ENCODE peak calls at places on chromosomes 11 and 22, in four cellular contexts. One of them, this sample, is unnamed.

GRCh38 chr11:66727282-66727882 is 1.6 kb downstream of the SPTBN2 start:
- DNase-seq in brain microvascular endothelial cell: peak
- DNase-seq in tibial nerve: no peak
- DNase-seq in A549: peak
- DNase-seq in this sample: no peak

GRCh38 chr11:35714882-35715612 is 52.5 kb downstream of the TRIM44 start:
- DNase-seq in A549: no peak
- DNase-seq in tibial nerve: no peak
- DNase-seq in brain microvascular endothelial cell: peak
- DNase-seq in this sample: no peak

GRCh38 chr11:17389205-17389956 is 922 bp upstream of the KCNJ11 start:
- DNase-seq in brain microvascular endothelial cell: no peak
- DNase-seq in tibial nerve: peak
- DNase-seq in A549: peak
- DNase-seq in this sample: peak

GRCh38 chr11:77073328-77074001 is 6.7 kb downstream of the CAPN5 start:
- DNase-seq in brain microvascular endothelial cell: peak
- DNase-seq in tibial nerve: peak
- DNase-seq in A549: peak
- DNase-seq in this sample: no peak

GRCh38 chr22:35400335-35400680 is 368 bp downstream of the MCM5 start:
- DNase-seq in brain microvascular endothelial cell: no peak
- DNase-seq in tibial nerve: no peak
- DNase-seq in A549: no peak
- DNase-seq in this sample: no peak

GRCh38 chr11:117583063-117583801 is 213.8 kb downstream of the DSCAML1 start:
- DNase-seq in A549: no peak
- DNase-seq in brain microvascular endothelial cell: no peak
- DNase-seq in tibial nerve: no peak
- DNase-seq in this sample: no peak

GRCh38 chr11:24793479-24793878 is 296.6 kb downstream of the LUZP2 start:
- DNase-seq in brain microvascular endothelial cell: peak
- DNase-seq in tibial nerve: no peak
- DNase-seq in A549: no peak
- DNase-seq in this sample: no peak

GRCh38 chr11:58837707-58838388 is 6.7 kb downstream of the GLYATL2 start:
- DNase-seq in A549: no peak
- DNase-seq in tibial nerve: no peak
- DNase-seq in brain microvascular endothelial cell: no peak
- DNase-seq in this sample: no peak

GRCh38 chr11:23406131-23406819 is 546.0 kb upstream of the CCDC179 start:
- DNase-seq in A549: no peak
- DNase-seq in tibial nerve: no peak
- DNase-seq in brain microvascular endothelial cell: no peak
- DNase-seq in this sample: no peak

GRCh38 chr22:37141971-37142647 is 7.6 kb downstream of the IL2RB start:
- DNase-seq in tibial nerve: no peak
- DNase-seq in brain microvascular endothelial cell: no peak
- DNase-seq in A549: no peak
- DNase-seq in this sample: no peak

GRCh38 chr11:64263021-64263946 is 12.0 kb downstream of the PLCB3 start:
- DNase-seq in A549: no peak
- DNase-seq in brain microvascular endothelial cell: peak
- DNase-seq in tibial nerve: no peak
- DNase-seq in this sample: no peak

GRCh38 chr22:23899042-23899745 is 5.0 kb downstream of the MIF start:
- DNase-seq in tibial nerve: no peak
- DNase-seq in brain microvascular endothelial cell: no peak
- DNase-seq in A549: no peak
- DNase-seq in this sample: no peak

GRCh38 chr22:44914026-44914721 is 95.6 kb downstream of the PHF21B start:
- DNase-seq in A549: no peak
- DNase-seq in brain microvascular endothelial cell: no peak
- DNase-seq in tibial nerve: no peak
- DNase-seq in this sample: no peak

GRCh38 chr11:32225491-32226285 is 134.8 kb downstream of the RCN1 start:
- DNase-seq in tibial nerve: no peak
- DNase-seq in brain microvascular endothelial cell: no peak
- DNase-seq in A549: no peak
- DNase-seq in this sample: no peak

GRCh38 chr11:130720232-130720787 is 196.0 kb downstream of the SNX19 start:
- DNase-seq in brain microvascular endothelial cell: no peak
- DNase-seq in tibial nerve: no peak
- DNase-seq in A549: no peak
- DNase-seq in this sample: no peak

GRCh38 chr11:44434191-44434590 is 124.3 kb upstream of the ALX4 start:
- DNase-seq in brain microvascular endothelial cell: no peak
- DNase-seq in tibial nerve: no peak
- DNase-seq in A549: no peak
- DNase-seq in this sample: no peak

GRCh38 chr11:24391165-24391564 is 105.7 kb upstream of the LUZP2 start:
- DNase-seq in A549: peak
- DNase-seq in brain microvascular endothelial cell: peak
- DNase-seq in tibial nerve: no peak
- DNase-seq in this sample: no peak

GRCh38 chr22:35540600-35541253 is at the start of gene RASD2:
- DNase-seq in tibial nerve: no peak
- DNase-seq in A549: peak
- DNase-seq in brain microvascular endothelial cell: no peak
- DNase-seq in this sample: no peak

GRCh38 chr22:30890689-30891442 is 77.7 kb downstream of the MORC2 start:
- DNase-seq in brain microvascular endothelial cell: peak
- DNase-seq in A549: peak
- DNase-seq in tibial nerve: no peak
- DNase-seq in this sample: no peak

GRCh38 chr22:31229402-31230140 is 17.5 kb downstream of the LIMK2 start:
- DNase-seq in brain microvascular endothelial cell: no peak
- DNase-seq in A549: no peak
- DNase-seq in tibial nerve: no peak
- DNase-seq in this sample: no peak

DNA sequence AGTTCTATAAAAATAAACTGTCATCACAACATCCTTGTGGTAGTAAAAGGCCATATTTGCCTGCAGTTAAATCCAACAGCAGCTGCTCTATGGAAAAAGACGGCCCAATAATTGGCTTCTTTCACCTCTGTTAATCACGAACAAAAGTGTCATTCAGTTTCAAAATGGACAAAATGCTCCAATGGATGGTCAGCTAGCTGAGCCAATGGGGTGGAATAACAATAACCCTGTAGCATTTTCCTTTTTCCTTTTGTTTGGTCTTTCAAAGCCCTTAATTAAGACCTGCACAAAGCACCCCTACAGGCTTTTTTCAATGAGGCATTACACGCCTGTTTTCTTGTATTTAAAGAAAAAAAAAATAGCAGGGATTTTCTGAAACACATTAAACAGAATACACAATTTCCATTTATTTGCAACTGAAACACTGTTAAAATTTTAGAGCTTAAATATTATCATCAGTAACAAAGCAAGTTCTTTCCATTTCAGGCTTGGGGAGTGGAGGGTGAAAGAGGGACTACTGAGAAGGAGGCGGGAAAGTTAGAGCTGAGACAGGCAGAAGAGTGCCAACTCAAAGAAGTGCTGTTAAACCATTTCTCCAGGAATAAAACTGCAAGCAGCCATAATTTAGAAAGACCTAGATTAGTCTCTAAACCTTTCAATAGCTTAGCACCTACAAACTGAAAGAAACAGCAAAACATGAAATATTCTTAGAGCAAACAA is 28.7 kb downstream of the LGR4 start:
- DNase-seq in tibial nerve: no peak
- DNase-seq in brain microvascular endothelial cell: no peak
- DNase-seq in A549: no peak
- DNase-seq in this sample: no peak
- H3K27ac ChIP-seq in tibial nerve: peak
- H3K27ac ChIP-seq in brain microvascular endothelial cell: no peak
- H3K27ac ChIP-seq in A549: no peak
- H3K27ac ChIP-seq in this sample: no peak

DNA sequence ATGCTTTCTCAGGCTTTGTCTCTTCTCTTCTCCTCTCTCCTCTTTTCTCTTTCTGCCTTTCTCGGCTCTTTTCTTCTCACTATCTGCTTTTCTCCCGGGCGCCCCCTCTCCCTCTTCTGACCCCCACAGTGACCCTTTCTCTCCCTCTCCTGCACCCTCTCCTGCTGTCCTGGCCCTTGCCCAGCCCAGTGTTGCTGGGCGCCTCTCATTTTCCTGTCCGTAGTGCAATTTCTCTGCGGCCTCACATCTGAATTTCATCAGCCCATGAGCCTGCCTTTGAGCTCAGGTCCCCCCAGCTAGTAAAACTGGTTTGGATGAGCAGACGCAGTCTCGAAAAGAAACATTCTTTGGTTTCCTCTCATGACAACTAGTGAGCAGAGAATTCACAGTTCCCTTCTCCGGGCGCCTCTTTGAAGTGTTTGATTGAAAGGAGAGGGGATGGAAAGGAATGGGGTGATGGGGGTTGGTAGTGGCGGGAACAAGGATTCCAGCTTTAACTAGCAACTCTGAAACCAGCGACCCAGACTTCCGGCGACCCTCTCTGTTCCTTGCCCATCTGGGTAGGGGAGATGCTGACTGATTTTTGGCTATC is 126.0 kb upstream of the CADM1 start:
- DNase-seq in tibial nerve: no peak
- DNase-seq in A549: no peak
- DNase-seq in brain microvascular endothelial cell: no peak
- DNase-seq in this sample: no peak
- H3K27ac ChIP-seq in tibial nerve: no peak
- H3K27ac ChIP-seq in A549: no peak
- H3K27ac ChIP-seq in brain microvascular endothelial cell: no peak
- H3K27ac ChIP-seq in this sample: no peak

GRCh38 chr11:101914349-101914736 is 467 bp upstream of the CEP126 start:
- DNase-seq in brain microvascular endothelial cell: no peak
- DNase-seq in tibial nerve: peak
- DNase-seq in A549: no peak
- DNase-seq in this sample: no peak

GRCh38 chr11:101913631-101914030 is 1.2 kb upstream of the CEP126 start:
- DNase-seq in A549: no peak
- DNase-seq in tibial nerve: no peak
- DNase-seq in brain microvascular endothelial cell: no peak
- DNase-seq in this sample: no peak

GRCh38 chr11:101907826-101908225 is 7.0 kb upstream of the CEP126 start:
- DNase-seq in A549: no peak
- DNase-seq in tibial nerve: no peak
- DNase-seq in brain microvascular endothelial cell: no peak
- DNase-seq in this sample: no peak

GRCh38 chr11:101912823-101913284 is 2.0 kb upstream of the CEP126 start:
- DNase-seq in tibial nerve: no peak
- DNase-seq in A549: peak
- DNase-seq in brain microvascular endothelial cell: peak
- DNase-seq in this sample: no peak

DNA sequence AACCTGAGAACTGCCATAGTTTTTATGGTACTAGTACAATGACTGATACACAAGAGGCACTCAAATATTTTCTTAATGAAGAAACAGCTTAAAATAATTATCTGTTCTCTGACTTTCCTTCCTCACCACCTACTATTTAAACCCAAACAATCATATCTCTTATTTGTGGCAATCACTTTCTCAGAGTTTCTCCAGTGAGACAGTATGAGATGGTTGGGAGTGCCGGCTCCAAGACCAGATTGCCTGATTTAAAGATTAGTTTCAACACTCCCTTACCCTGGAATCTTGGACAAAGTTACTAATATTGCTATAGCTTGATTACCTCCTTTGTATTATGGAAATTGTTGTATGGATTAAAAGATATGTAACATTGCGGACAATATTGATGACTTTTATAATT is 5.7 kb upstream of the CEP126 start:
- DNase-seq in A549: no peak
- DNase-seq in tibial nerve: no peak
- DNase-seq in brain microvascular endothelial cell: no peak
- DNase-seq in this sample: no peak
- H3K27ac ChIP-seq in A549: no peak
- H3K27ac ChIP-seq in tibial nerve: no peak
- H3K27ac ChIP-seq in brain microvascular endothelial cell: no peak
- H3K27ac ChIP-seq in this sample: no peak

GRCh38 chr11:27427183-27427980 is 45.2 kb downstream of the LGR4 start:
- DNase-seq in A549: no peak
- DNase-seq in brain microvascular endothelial cell: no peak
- DNase-seq in tibial nerve: no peak
- DNase-seq in this sample: no peak
- H3K27ac ChIP-seq in A549: peak
- H3K27ac ChIP-seq in brain microvascular endothelial cell: peak
- H3K27ac ChIP-seq in tibial nerve: no peak
- H3K27ac ChIP-seq in this sample: no peak

GRCh38 chr11:129595043-129595962 is 219.7 kb downstream of the BARX2 start:
- DNase-seq in brain microvascular endothelial cell: no peak
- DNase-seq in A549: no peak
- DNase-seq in tibial nerve: no peak
- DNase-seq in this sample: no peak
- H3K27ac ChIP-seq in brain microvascular endothelial cell: no peak
- H3K27ac ChIP-seq in A549: no peak
- H3K27ac ChIP-seq in tibial nerve: no peak
- H3K27ac ChIP-seq in this sample: no peak

DNA sequence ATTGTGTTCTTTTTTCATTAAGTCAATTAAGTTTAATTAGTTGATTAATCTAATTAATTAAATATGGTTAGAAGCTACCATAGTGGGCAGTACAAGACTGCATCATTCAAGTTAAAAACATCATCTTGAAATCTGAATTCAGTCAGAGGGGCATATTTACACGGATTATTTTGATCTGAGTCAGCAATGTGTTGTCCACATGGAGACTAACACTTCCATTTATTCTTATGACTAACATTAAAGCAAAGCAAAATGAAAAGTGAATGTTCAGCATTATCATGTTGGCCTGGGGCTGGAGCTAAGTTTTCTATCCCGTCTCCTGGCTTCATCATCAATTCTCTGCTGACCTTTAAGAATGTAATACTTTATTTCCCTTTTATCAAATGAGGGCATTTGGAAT is 17.3 kb downstream of the FLI1 start:
- DNase-seq in tibial nerve: no peak
- DNase-seq in A549: no peak
- DNase-seq in brain microvascular endothelial cell: peak
- DNase-seq in this sample: no peak
- H3K27ac ChIP-seq in tibial nerve: peak
- H3K27ac ChIP-seq in A549: no peak
- H3K27ac ChIP-seq in brain microvascular endothelial cell: peak
- H3K27ac ChIP-seq in this sample: no peak

DNA sequence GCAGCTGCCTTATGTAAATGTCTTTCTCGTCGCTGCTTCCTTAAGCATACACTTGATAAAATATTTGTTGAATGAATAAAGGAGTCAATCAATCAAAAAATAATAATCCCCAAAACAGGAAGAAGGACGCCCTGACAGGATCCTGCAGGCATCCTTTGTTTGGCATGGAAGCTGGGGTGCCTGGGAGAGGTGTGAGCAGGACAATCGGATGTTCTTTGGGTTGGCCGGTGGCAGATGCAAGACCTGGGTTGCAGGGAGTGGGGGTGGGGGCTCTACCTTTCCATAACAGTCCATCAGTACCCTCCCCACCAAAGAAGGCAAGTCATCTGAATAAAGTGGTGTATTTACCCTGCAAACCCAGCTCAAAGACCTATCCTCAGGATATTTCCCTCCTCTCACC is 1.4 kb upstream of the SHANK2 start:
- DNase-seq in tibial nerve: no peak
- DNase-seq in A549: no peak
- DNase-seq in brain microvascular endothelial cell: no peak
- DNase-seq in this sample: no peak
- H3K27ac ChIP-seq in tibial nerve: no peak
- H3K27ac ChIP-seq in A549: peak
- H3K27ac ChIP-seq in brain microvascular endothelial cell: no peak
- H3K27ac ChIP-seq in this sample: no peak